ENCODE peak calls at places on chromosomes 7 and 10, in six cellular contexts. W is H1, G is SK-N-SH, J is HepG2, C is K562, I is GM12878. E is an unnamed sample.

GRCh38 chr7:121178452-121178851 is 150.3 kb upstream of the WNT16 start:
- DNase-seq in W (no peak), G (no peak), J (no peak), C (no peak), I (no peak), E (no peak)

GRCh38 chr7:55255501-55256445 is 109.4 kb upstream of the LANCL2 start:
- DNase-seq in W (peak), G (peak), J (peak), C (peak), I (peak), E (peak)

GRCh38 chr7:33707427-33707826 is 197.9 kb upstream of the BMPER start:
- DNase-seq in W (no peak), G (no peak), J (no peak), C (no peak), I (no peak), E (no peak)

GRCh38 chr10:118723467-118723866 is 31.3 kb downstream of the CACUL1 start:
- DNase-seq in W (no peak), G (no peak), J (no peak), C (no peak), I (no peak), E (no peak)

GRCh38 chr7:113483657-113484056 is 365.3 kb upstream of the SMIM30 start:
- DNase-seq in W (no peak), G (no peak), J (no peak), C (no peak), I (no peak), E (no peak)

GRCh38 chr10:77819210-77820140 is 107.1 kb downstream of the DLG5 start:
- DNase-seq in W (no peak), G (no peak), J (no peak), C (no peak), I (no peak), E (no peak)

GRCh38 chr7:120550494-120551048 is 277.6 kb downstream of the KCND2 start:
- DNase-seq in W (no peak), G (no peak), J (no peak), C (no peak), I (no peak), E (no peak)

GRCh38 chr10:65581426-65582026 is 1344.3 kb upstream of the LRRTM3 start:
- DNase-seq in W (no peak), G (no peak), J (no peak), C (no peak), I (no peak), E (no peak)

DNA sequence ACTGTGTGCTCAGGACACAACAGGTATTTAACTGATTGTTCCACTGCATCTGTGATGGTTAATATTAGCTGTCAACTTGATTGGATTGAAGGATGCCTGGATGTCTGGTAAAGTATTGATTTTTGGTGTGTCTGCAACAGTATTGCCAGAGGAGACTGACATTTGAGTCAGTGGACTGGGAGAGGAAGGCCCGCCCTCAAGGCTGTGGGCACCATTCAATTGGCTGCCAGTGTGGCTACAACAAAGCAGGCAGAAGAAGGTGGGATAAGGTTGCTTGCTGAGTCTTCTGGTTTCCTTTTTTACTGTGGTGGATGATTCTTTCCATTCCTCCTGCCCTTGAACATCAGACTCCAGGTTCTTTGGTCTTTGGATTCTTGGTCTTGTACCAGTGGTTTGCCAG is 137.1 kb upstream of the FAM13C start:
- DNase-seq in W (no peak), G (no peak), J (no peak), C (no peak), I (no peak), E (no peak)
- TF ChIP-seq JUND in W (no peak), G (no peak), J (no peak), C (no peak), I (no peak), E (no peak)

DNA sequence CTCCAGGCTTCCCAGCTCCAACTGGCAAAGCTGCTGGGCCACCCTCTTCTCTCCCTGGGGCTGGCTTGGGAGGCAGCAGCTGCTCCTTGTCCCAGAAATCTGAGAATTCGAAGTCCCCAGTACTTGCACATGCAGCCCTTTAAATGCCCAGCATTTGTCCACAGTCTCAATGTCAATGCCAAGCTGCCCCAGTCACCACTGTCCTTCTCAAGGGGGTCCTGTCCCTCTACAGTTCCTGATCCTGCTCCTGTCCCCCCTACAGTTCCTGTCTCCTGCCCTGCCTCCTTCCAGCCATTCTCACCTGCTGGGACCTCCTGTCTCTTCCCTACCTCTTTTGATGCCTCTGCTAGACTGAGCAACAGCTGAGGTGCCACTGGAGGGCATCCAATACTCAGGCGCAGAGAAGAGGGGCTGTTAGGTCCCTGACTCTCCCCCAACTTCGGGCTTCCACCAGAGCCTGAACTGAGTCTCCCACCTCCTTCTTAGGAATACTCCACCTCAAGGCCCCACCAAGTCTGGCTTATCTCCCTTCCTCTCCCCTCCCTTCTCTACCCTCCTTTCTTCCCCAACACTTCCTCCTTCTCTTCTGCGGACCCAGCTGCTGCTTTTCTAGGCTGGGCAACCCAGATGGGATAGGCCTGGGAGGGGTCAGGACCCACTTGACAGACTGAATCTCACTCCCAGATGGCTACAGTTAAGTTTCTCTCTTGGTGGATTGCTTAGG is 4.7 kb upstream of the HOXA11 start:
- DNase-seq in W (no peak), G (no peak), J (no peak), C (no peak), I (no peak), E (no peak)
- H3K27ac ChIP-seq in W (no peak), G (no peak), J (no peak), C (no peak), I (no peak), E (no peak)

GRCh38 chr7:130366561-130366960 is 13.7 kb upstream of the CPA1 start:
- DNase-seq in W (no peak), G (no peak), J (no peak), C (no peak), I (no peak), E (no peak)
- TF ChIP-seq JUND in W (no peak), G (no peak), J (no peak), C (no peak), I (no peak), E (no peak)

GRCh38 chr10:26440091-26440445 is 1.9 kb downstream of the APBB1IP start:
- DNase-seq in W (no peak), G (no peak), J (no peak), C (no peak), I (no peak), E (no peak)
- H3K27ac ChIP-seq in W (no peak), G (no peak), J (no peak), C (no peak), I (peak), E (no peak)

GRCh38 chr7:73842248-73842895 is at the start of gene METTL27:
- DNase-seq in W (peak), G (peak), J (peak), C (peak), I (peak), E (peak)

GRCh38 chr7:73844131-73844547 is 1.8 kb upstream of the METTL27 start:
- DNase-seq in W (no peak), G (no peak), J (no peak), C (no peak), I (no peak), E (no peak)

GRCh38 chr7:73841689-73842247 is 548 bp downstream of the METTL27 start:
- DNase-seq in W (no peak), G (peak), J (no peak), C (peak), I (no peak), E (no peak)

GRCh38 chr7:73847941-73848723 is 5.8 kb upstream of the METTL27 start:
- DNase-seq in W (no peak), G (no peak), J (no peak), C (no peak), I (no peak), E (no peak)

DNA sequence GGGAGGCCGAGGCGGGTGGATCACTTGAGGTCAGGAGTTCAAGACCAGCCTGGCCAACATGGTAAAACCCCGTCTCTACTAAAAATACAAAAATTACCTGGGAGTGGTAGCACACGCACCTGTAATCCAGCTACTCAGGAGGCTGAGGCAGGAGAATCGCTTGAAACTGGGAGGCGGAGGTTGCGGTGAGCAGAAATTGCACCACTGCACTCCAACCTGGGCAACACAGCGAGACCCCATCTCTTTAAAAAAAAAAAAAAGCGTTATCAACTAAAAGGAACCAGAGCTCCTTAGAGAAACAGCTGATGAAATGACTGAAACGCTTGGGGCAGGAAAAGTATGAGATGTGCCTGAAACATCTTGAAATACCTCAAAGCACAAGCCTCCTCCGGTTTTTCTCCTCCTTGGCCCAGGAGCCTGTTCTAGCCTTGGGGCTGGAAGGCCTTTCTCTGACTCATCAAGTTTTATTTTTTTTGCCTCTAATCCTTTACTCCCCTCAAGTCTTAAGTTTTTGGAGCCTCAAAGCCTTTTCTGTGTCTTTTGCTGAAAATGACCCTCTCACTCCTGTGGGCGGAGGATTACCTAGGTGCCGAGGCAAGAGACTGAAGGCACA is 2.6 kb upstream of the METTL27 start:
- DNase-seq in W (no peak), G (no peak), J (no peak), C (no peak), I (no peak), E (no peak)
- TF ChIP-seq JUND in W (no peak), G (no peak), J (no peak), C (no peak), I (no peak), E (no peak)

DNA sequence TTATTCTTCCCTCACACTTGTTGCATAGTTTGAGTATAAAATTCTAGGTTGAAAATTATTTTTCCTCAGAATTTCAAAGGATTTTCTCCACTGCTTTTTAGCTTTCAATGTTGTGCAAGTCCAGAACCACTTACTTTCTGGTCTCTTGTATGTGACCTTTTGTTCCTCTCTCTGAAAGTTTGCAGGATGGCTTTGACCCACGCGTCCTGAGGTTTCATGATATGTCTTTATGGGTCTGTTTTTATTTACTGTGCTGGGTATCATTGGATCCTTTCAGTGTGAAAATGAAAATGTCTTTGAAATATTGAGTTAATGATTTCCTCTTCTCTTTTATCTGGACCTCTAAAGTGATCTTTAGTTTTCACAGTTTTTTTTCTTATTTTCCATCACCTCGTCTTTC is 38.5 kb downstream of the C1GALT1 start:
- DNase-seq in W (no peak), G (no peak), J (no peak), C (no peak), I (no peak), E (no peak)
- H3K27ac ChIP-seq in W (no peak), G (peak), J (no peak), C (no peak), I (no peak), E (no peak)

GRCh38 chr10:11396311-11396960 is 215.0 kb downstream of the USP6NL start:
- DNase-seq in W (no peak), G (no peak), J (no peak), C (no peak), I (no peak), E (no peak)

GRCh38 chr10:11397566-11397965 is 213.9 kb downstream of the USP6NL start:
- DNase-seq in W (no peak), G (no peak), J (no peak), C (no peak), I (no peak), E (no peak)

GRCh38 chr10:11397980-11398580 is 213.4 kb downstream of the USP6NL start:
- DNase-seq in W (no peak), G (no peak), J (no peak), C (no peak), I (no peak), E (no peak)

GRCh38 chr10:11397077-11397476 is 214.4 kb downstream of the USP6NL start:
- DNase-seq in W (no peak), G (no peak), J (no peak), C (no peak), I (no peak), E (no peak)

DNA sequence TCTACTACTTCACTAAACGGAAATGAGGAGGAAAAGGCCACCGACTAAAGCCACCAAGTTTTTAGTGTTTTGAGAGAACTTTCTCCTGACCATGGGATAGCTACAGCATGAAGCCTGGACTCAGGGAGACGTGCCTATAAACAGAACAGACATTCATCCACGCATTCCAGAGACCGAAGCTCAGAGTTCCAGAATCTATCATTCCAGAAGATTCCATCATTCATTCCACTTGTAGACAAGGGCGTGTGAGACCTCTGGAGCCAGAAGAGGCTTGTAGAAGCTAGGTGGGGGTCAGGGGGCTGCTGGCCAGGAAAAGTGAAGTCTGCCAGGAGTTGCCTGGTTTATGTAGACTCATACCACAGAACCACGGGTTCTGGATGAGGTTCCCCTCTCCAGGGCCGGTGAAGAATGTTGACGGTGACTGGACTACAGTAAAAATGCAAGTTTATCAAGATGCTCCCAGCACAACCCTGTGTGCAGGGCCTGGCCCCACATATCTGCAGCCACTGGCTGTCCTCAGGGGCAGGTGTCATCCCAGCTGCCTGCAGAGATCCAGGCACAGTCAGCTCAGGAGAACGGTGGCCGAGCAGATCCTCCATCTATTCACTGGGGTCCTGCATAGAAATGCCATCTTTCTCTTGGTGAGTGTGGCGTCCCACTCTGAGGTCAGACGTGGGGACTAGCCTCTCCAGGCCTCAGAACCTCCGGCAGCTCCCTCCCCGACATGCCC is 215.7 kb downstream of the USP6NL start:
- DNase-seq in W (no peak), G (no peak), J (no peak), C (no peak), I (no peak), E (no peak)
- TF ChIP-seq JUND in W (no peak), G (no peak), J (no peak), C (no peak), I (no peak), E (no peak)

GRCh38 chr10:63498665-63499064 is 22.5 kb upstream of the REEP3 start:
- DNase-seq in W (no peak), G (no peak), J (no peak), C (no peak), I (no peak), E (no peak)

GRCh38 chr10:63492788-63493403 is 27.1 kb upstream of the JMJD1C start:
- DNase-seq in W (no peak), G (no peak), J (no peak), C (no peak), I (no peak), E (no peak)

GRCh38 chr10:63496561-63496960 is 24.6 kb upstream of the REEP3 start:
- DNase-seq in W (no peak), G (no peak), J (no peak), C (no peak), I (no peak), E (no peak)

GRCh38 chr10:63494951-63495350 is 26.2 kb upstream of the REEP3 start:
- DNase-seq in W (no peak), G (no peak), J (no peak), C (no peak), I (no peak), E (no peak)

DNA sequence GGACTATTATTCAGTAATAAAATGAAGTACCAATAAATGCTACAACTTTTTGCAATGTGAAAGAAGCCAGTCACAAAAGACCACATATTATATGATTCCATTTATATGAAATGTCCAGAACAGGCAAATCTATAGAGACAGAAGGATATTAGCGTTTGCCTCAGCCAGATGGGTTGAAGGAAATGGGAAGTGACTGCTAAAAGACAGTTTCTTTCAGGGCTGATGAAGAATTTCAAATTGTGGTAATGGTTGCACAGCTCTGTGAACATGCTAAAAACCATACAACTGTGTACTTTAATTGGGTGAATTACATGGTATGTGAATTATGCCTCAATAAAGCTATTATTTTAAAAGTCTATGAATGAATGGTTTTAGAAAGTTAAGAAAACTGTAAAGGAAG is 23.9 kb upstream of the REEP3 start:
- DNase-seq in W (no peak), G (no peak), J (no peak), C (no peak), I (no peak), E (no peak)
- H3K27ac ChIP-seq in W (no peak), G (no peak), J (no peak), C (no peak), I (no peak), E (no peak)

DNA sequence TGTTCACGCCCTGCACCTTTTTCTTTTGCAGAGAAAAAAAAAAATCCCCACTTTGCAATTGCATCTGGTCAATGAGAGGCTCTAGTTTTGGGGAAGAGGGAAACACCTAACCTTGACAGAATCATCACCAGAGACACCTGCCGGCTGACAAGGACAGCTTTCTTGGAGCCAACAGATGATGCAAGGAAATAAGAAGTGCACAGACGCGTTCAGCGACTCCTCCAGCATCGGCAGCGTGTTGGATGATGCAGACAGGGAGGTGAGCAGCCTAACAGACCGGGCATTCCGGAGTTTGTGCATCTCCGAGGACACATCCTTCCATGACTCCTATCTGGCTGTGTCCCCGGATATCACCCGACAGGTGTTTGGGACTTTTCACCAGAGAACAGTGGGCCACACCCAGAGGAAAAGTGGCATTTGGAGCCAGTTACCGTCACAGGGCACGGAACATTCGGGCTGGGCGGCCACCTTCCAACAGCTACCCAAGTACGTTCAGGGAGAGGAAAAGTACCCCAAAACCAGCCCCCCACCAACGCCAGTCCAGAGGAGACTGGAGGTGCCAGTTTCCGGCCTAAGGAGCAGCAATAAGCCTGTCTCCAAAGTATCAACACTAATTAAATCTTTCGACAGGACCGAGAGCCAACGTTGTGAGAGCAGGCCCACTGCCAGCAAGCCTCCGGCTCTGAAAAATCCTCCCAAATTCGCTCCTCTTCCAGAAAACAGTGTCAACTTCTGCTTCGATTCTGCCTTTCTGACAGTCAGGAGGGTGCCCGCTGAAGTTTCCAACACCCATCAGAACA is 23.6 kb downstream of the C10orf71 start:
- DNase-seq in W (no peak), G (no peak), J (no peak), C (no peak), I (no peak), E (no peak)
- TF ChIP-seq JUND in W (no peak), G (no peak), J (no peak), C (no peak), I (no peak), E (no peak)

E was measured in HCT116.